ENCODE peak calls at places on chromosomes 7 and 10, in six cellular contexts. J, Q, B, H, E and C are unnamed samples.

GRCh38 chr10:124688889-124689670 is 55.1 kb downstream of the FAM53B start:
- DNase-seq in E (no peak), Q (no peak), B (no peak), J (no peak), H (no peak), C (no peak)

GRCh38 chr7:98930921-98931320 is 52.6 kb downstream of the TRRAP start:
- DNase-seq in H (no peak), E (no peak), B (no peak), Q (no peak), J (no peak), C (no peak)

GRCh38 chr10:23035569-23035968 is 59.8 kb upstream of the MSRB2 start:
- DNase-seq in Q (no peak), E (peak; percentile 23), H (no peak), J (no peak), B (no peak), C (no peak)

GRCh38 chr7:141118809-141119586 is 45.1 kb downstream of the TMEM178B start:
- DNase-seq in Q (no peak), H (no peak), B (no peak), E (no peak), J (no peak), C (no peak)

GRCh38 chr10:50333872-50334271 is 82.6 kb upstream of the ASAH2 start:
- DNase-seq in B (no peak), J (no peak), E (no peak), Q (no peak), H (no peak), C (no peak)

GRCh38 chr10:119973261-119973660 is 80.7 kb downstream of the SEC23IP start:
- DNase-seq in Q (no peak), H (no peak), B (no peak), J (no peak), E (no peak), C (no peak)

GRCh38 chr7:27510550-27510949 is 152.1 kb downstream of the HIBADH start:
- DNase-seq in Q (no peak), H (no peak), J (no peak), B (no peak), E (no peak), C (no peak)

GRCh38 chr7:96093435-96093834 is 228.5 kb downstream of the SLC25A13 start:
- DNase-seq in H (peak; percentile 50), E (peak; percentile 31), B (peak; percentile 56), Q (no peak), J (no peak), C (peak; percentile 37)

GRCh38 chr7:49324707-49325106 is 400.4 kb downstream of the CDC14C start:
- DNase-seq in H (no peak), J (no peak), Q (no peak), E (no peak), B (no peak), C (no peak)

GRCh38 chr7:11236680-11237079 is 263.0 kb downstream of the PHF14 start:
- DNase-seq in Q (no peak), H (no peak), E (no peak), J (no peak), B (no peak), C (no peak)

GRCh38 chr7:3722396-3722846 is 421.4 kb downstream of the SDK1 start:
- DNase-seq in Q (no peak), H (no peak), E (no peak), J (no peak), B (no peak), C (peak; percentile 60)

GRCh38 chr10:119252051-119252465 is 44.7 kb downstream of the GRK5 start:
- DNase-seq in J (no peak), H (no peak), B (no peak), Q (peak; percentile 60), E (no peak), C (no peak)

GRCh38 chr7:135204876-135205275 is 6.5 kb downstream of the WDR91 start:
- DNase-seq in E (no peak), Q (no peak), H (no peak), B (no peak), J (no peak), C (no peak)

GRCh38 chr10:60955957-60956425 is 12.0 kb upstream of the RHOBTB1 start:
- DNase-seq in Q (no peak), E (no peak), H (no peak), J (no peak), B (no peak), C (peak; percentile 82)

GRCh38 chr10:129140861-129141260 is 326.2 kb upstream of the MGMT start:
- DNase-seq in E (no peak), H (no peak), J (no peak), Q (no peak), B (no peak), C (no peak)

GRCh38 chr7:28867181-28867580 is 90.9 kb downstream of the TRIL start:
- DNase-seq in Q (no peak), B (no peak), E (no peak), J (no peak), H (no peak), C (no peak)

GRCh38 chr7:84547326-84547725 is 352.7 kb upstream of the SEMA3A start:
- DNase-seq in E (no peak), Q (no peak), J (no peak), H (no peak), B (no peak), C (no peak)

GRCh38 chr10:11440250-11441150 is 170.9 kb downstream of the USP6NL start:
- DNase-seq in B (no peak), J (no peak), E (no peak), H (no peak), Q (no peak), C (no peak)

GRCh38 chr7:37999673-38000072 is 79.2 kb downstream of the EPDR1 start:
- DNase-seq in H (no peak), E (no peak), Q (no peak), B (no peak), J (no peak), C (no peak)

GRCh38 chr10:23190872-23191763 is 994 bp upstream of the PTF1A start:
- DNase-seq in H (no peak), E (no peak), Q (no peak), J (no peak), B (no peak), C (no peak)

GRCh38 chr10:101287922-101288638 is 58.8 kb upstream of the LBX1 start:
- DNase-seq in H (no peak), B (no peak), J (no peak), E (no peak), Q (no peak), C (peak; percentile 45)

GRCh38 chr7:47454961-47455871 is 126.7 kb downstream of the TNS3 start:
- DNase-seq in E (no peak), J (no peak), H (no peak), B (no peak), Q (no peak), C (peak; percentile 53)

GRCh38 chr7:100890640-100891521 is 1.4 kb upstream of the UFSP1 start:
- DNase-seq in B (no peak), E (no peak), Q (no peak), H (no peak), J (no peak), C (peak; percentile 19)
- H3K4me3 ChIP-seq in B (peak overlapping the region; percentile 41), E (peak overlapping the region; percentile 41), Q (peak overlapping the region; percentile 81), H (peak overlapping the region; percentile 63), J (peak overlapping the region; percentile 78), C (peak overlapping the region; percentile 67)

DNA sequence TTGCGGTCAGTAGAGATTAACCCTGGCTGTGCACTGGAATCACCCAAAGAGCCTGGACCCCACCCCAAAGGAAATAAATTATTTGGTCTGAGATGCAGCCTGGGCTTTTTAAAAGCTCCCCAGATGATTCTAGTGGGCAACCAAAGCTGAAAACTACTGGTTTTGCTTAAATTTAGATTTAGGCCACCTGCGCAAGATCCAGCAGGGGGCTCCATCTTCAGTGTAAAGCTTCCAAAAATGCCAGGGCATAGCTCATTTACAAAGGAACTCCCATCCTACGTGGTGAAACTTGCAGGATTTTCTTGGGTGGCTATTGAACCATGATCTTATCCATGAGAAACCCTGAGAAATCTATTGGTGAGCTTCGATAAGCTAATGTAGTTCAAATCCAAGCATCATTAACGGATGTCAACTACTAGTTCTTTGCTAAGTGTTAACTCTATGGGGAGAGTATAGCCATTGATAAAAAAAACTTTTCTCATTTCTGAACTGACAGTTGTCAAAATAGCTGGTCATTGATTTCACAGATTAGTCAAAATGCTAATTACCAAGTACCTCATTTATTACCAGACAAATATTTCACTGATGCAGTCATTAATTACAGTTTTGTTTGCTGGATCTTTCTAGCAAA is 315.3 kb downstream of the LHFPL3 start:
- DNase-seq in B (no peak), J (no peak), H (no peak), Q (no peak), E (no peak), C (peak; percentile 24)
- TF ChIP-seq CTCF in B (peak; percentile 65), J (no peak), H (peak; percentile 60), Q (peak; percentile 24), E (peak; percentile 78), C (peak; percentile 39)

GRCh38 chr10:107163086-107163880 is 1.2 kb downstream of the SORCS1 start:
- DNase-seq in J (no peak), E (no peak), H (no peak), B (no peak), Q (no peak), C (peak; percentile 34)
- H3K4me3 ChIP-seq in J (peak overlapping the region; percentile 56), E (peak overlapping the region; percentile 23), H (no peak overlapping the region), B (no peak overlapping the region), Q (peak overlapping the region; percentile 53), C (peak overlapping the region; percentile 18)

GRCh38 chr7:101244385-101245146 is at the start of gene FIS1:
- DNase-seq in E (peak; percentile 65), Q (peak; percentile 95), B (peak; percentile 57), H (peak; percentile 52), J (peak; percentile 95), C (peak; percentile 86)
- TF ChIP-seq CTCF in E (peak; percentile 73), Q (peak; percentile 93), B (peak; percentile 91), H (peak; percentile 87), J (peak; percentile 82), C (no peak)

GRCh38 chr10:108307250-108307924 is 1142.9 kb upstream of the SORCS1 start:
- DNase-seq in B (no peak), Q (no peak), E (no peak), H (no peak), J (no peak), C (no peak)

GRCh38 chr10:108307925-108308312 is 1143.4 kb upstream of the SORCS1 start:
- DNase-seq in J (no peak), Q (no peak), E (no peak), H (no peak), B (no peak), C (no peak)

GRCh38 chr10:108301002-108301401 is 1136.5 kb upstream of the SORCS1 start:
- DNase-seq in H (no peak), J (no peak), B (no peak), Q (no peak), E (no peak), C (no peak)

GRCh38 chr10:108303149-108303548 is 1138.6 kb upstream of the SORCS1 start:
- DNase-seq in H (no peak), J (no peak), Q (no peak), B (no peak), E (no peak), C (peak; percentile 23)
- H3K4me3 ChIP-seq in H (no peak overlapping the region), J (no peak overlapping the region), Q (no peak overlapping the region), B (no peak overlapping the region), E (no peak overlapping the region), C (no peak overlapping the region)

GRCh38 chr10:105950410-105950809 is 1214.1 kb downstream of the SORCS1 start:
- DNase-seq in B (peak; percentile 25), H (no peak), Q (no peak), J (no peak), E (no peak), C (no peak)
- TF ChIP-seq CTCF in B (peak; percentile 70), H (peak; percentile 68), Q (peak; percentile 75), J (peak; percentile 49), E (peak; percentile 87), C (peak; percentile 89)